ENCODE peak calls at places on chromosomes 3 and 15, in seven cellular contexts. O, P, J, L, G, F and E are unnamed samples.

GRCh38 chr3:16884748-16885587 is at the start of gene PLCL2:
- DNase-seq in F (peak), J (peak), O (no peak), L (peak), P (peak), G (peak), E (peak)

GRCh38 chr3:184685646-184686045 is 26.2 kb downstream of the MAGEF1 start:
- DNase-seq in G (no peak), P (peak), L (no peak), J (no peak), O (no peak), F (peak), E (no peak)

GRCh38 chr3:52106951-52107611 is 47.1 kb downstream of the POC1A start:
- DNase-seq in L (no peak), G (no peak), J (no peak), F (peak), O (no peak), P (no peak), E (no peak)

GRCh38 chr3:161310649-161311423 is 60.5 kb downstream of the SPTSSB start:
- DNase-seq in P (no peak), J (no peak), L (peak), O (no peak), G (peak), F (no peak), E (peak)

GRCh38 chr15:46304320-46304719 is 669.5 kb downstream of the SQOR start:
- DNase-seq in F (no peak), P (peak), G (no peak), J (no peak), O (peak), L (no peak), E (no peak)

GRCh38 chr15:32877620-32878019 is 159.8 kb downstream of the GREM1 start:
- DNase-seq in P (no peak), L (no peak), O (no peak), F (no peak), J (no peak), G (no peak), E (no peak)

GRCh38 chr3:65597952-65598413 is 440.7 kb downstream of the MAGI1 start:
- DNase-seq in L (no peak), P (peak), O (no peak), F (no peak), G (no peak), J (no peak), E (no peak)

GRCh38 chr3:23873941-23874340 is 42.8 kb downstream of the NKIRAS1 start:
- DNase-seq in L (no peak), F (no peak), J (no peak), G (no peak), P (no peak), O (no peak), E (no peak)

GRCh38 chr3:113241292-113242033 is 30.1 kb downstream of the BOC start:
- DNase-seq in P (peak), F (no peak), G (no peak), O (no peak), J (no peak), L (no peak), E (no peak)

GRCh38 chr3:84692261-84692660 is 266.5 kb upstream of the CADM2 start:
- DNase-seq in J (no peak), P (no peak), G (no peak), F (peak), O (no peak), L (no peak), E (no peak)

GRCh38 chr15:67897646-67898045 is 57.8 kb upstream of the RNU6-1 start:
- DNase-seq in L (no peak), P (no peak), J (no peak), O (no peak), G (no peak), F (no peak), E (no peak)

GRCh38 chr3:41598804-41599481 is 363.0 kb downstream of the ULK4 start:
- DNase-seq in J (no peak), G (no peak), P (no peak), F (no peak), L (no peak), O (no peak), E (no peak)

GRCh38 chr3:45597166-45597565 is 2.6 kb downstream of the LIMD1 start:
- DNase-seq in L (no peak), O (no peak), J (no peak), P (no peak), F (no peak), G (no peak), E (no peak)

GRCh38 chr3:194387276-194387675 is 11.8 kb downstream of the GP5 start:
- DNase-seq in L (no peak), J (no peak), F (no peak), G (no peak), P (no peak), O (no peak), E (no peak)

GRCh38 chr15:87672309-87672897 is 584.1 kb downstream of the NTRK3 start:
- DNase-seq in O (peak), F (no peak), P (peak), J (no peak), G (no peak), L (no peak), E (no peak)

GRCh38 chr3:127734754-127735473 is 62.2 kb downstream of the ABTB1 start:
- DNase-seq in G (no peak), J (no peak), F (peak), O (peak), P (no peak), L (no peak), E (no peak)

GRCh38 chr3:30286007-30286669 is 320.3 kb upstream of the TGFBR2 start:
- DNase-seq in P (no peak), J (no peak), G (peak), O (peak), L (no peak), F (peak), E (no peak)

GRCh38 chr15:33242165-33242564 is 47.7 kb upstream of the FMN1 start:
- DNase-seq in F (no peak), L (no peak), O (no peak), P (no peak), G (no peak), J (no peak), E (no peak)

GRCh38 chr3:37824954-37825328 is 36.7 kb upstream of the CTDSPL start:
- DNase-seq in P (no peak), J (no peak), L (no peak), O (no peak), G (no peak), F (no peak), E (no peak)

GRCh38 chr3:23206371-23206770 is 3.2 kb downstream of the UBE2E2 start:
- DNase-seq in G (no peak), F (no peak), P (no peak), J (no peak), L (no peak), O (no peak), E (no peak)

GRCh38 chr3:194687638-194688206 is 2.0 kb downstream of the FAM43A start:
- DNase-seq in F (peak), L (peak), G (peak), J (peak), O (peak), P (peak), E (peak)

GRCh38 chr3:25554376-25554775 is 110.3 kb downstream of the TOP2B start:
- DNase-seq in P (no peak), J (no peak), G (no peak), L (no peak), F (no peak), O (no peak), E (no peak)

GRCh38 chr15:27095809-27096580 is 125.0 kb downstream of the GABRG3 start:
- DNase-seq in O (no peak), F (no peak), P (no peak), J (no peak), L (no peak), G (no peak), E (no peak)

GRCh38 chr3:110518031-110518430 is 553.6 kb upstream of the NECTIN3 start:
- DNase-seq in L (no peak), J (no peak), G (no peak), F (no peak), P (no peak), O (no peak), E (no peak)